ENCODE peak calls at places on chromosomes 6 and 20, in four cellular contexts. One of them, this sample, is unnamed.

GRCh38 chr20:37911838-37912273 is 8.9 kb downstream of the VSTM2L start:
- DNase-seq in astrocyte of the spinal cord: no peak
- DNase-seq in T-helper 9 cell: no peak
- DNase-seq in heart right ventricle: peak
- DNase-seq in this sample: no peak

GRCh38 chr6:111795558-111795957 is 77.7 kb downstream of the FYN start:
- DNase-seq in astrocyte of the spinal cord: no peak
- DNase-seq in T-helper 9 cell: no peak
- DNase-seq in heart right ventricle: no peak
- DNase-seq in this sample: no peak

GRCh38 chr6:150711584-150712501 is 112.2 kb downstream of the PLEKHG1 start:
- DNase-seq in astrocyte of the spinal cord: no peak
- DNase-seq in T-helper 9 cell: no peak
- DNase-seq in heart right ventricle: peak
- DNase-seq in this sample: no peak

GRCh38 chr6:144895890-144896289 is 610.8 kb downstream of the UTRN start:
- DNase-seq in astrocyte of the spinal cord: no peak
- DNase-seq in T-helper 9 cell: no peak
- DNase-seq in heart right ventricle: no peak
- DNase-seq in this sample: no peak

GRCh38 chr6:81171991-81172740 is 580.3 kb downstream of the TENT5A start:
- DNase-seq in astrocyte of the spinal cord: peak
- DNase-seq in T-helper 9 cell: no peak
- DNase-seq in heart right ventricle: peak
- DNase-seq in this sample: peak

GRCh38 chr6:137829641-137830083 is 37.4 kb upstream of the TNFAIP3 start:
- DNase-seq in astrocyte of the spinal cord: peak
- DNase-seq in T-helper 9 cell: no peak
- DNase-seq in heart right ventricle: no peak
- DNase-seq in this sample: no peak

GRCh38 chr6:84016029-84016428 is 17.5 kb upstream of the MRAP2 start:
- DNase-seq in astrocyte of the spinal cord: no peak
- DNase-seq in T-helper 9 cell: no peak
- DNase-seq in heart right ventricle: no peak
- DNase-seq in this sample: no peak

GRCh38 chr20:48772183-48772976 is 55.4 kb downstream of the PREX1 start:
- DNase-seq in astrocyte of the spinal cord: no peak
- DNase-seq in T-helper 9 cell: no peak
- DNase-seq in heart right ventricle: peak
- DNase-seq in this sample: peak

GRCh38 chr6:13334953-13335352 is 6.6 kb upstream of the TBC1D7 start:
- DNase-seq in astrocyte of the spinal cord: no peak
- DNase-seq in T-helper 9 cell: no peak
- DNase-seq in heart right ventricle: no peak
- DNase-seq in this sample: no peak

GRCh38 chr6:34531580-34532201 is 24.4 kb downstream of the SPDEF start:
- DNase-seq in astrocyte of the spinal cord: peak
- DNase-seq in T-helper 9 cell: no peak
- DNase-seq in heart right ventricle: peak
- DNase-seq in this sample: peak

GRCh38 chr6:127855542-127856159 is 45.2 kb downstream of the THEMIS start:
- DNase-seq in astrocyte of the spinal cord: peak
- DNase-seq in T-helper 9 cell: peak
- DNase-seq in heart right ventricle: peak
- DNase-seq in this sample: no peak

GRCh38 chr20:49346682-49347081 is 68.8 kb upstream of the ZNFX1 start:
- DNase-seq in astrocyte of the spinal cord: no peak
- DNase-seq in T-helper 9 cell: no peak
- DNase-seq in heart right ventricle: no peak
- DNase-seq in this sample: no peak

GRCh38 chr6:166318649-166319600 is 10.7 kb upstream of the PRR18 start:
- DNase-seq in astrocyte of the spinal cord: no peak
- DNase-seq in T-helper 9 cell: no peak
- DNase-seq in heart right ventricle: peak
- DNase-seq in this sample: no peak

GRCh38 chr20:53387983-53388675 is 205.5 kb downstream of the ZNF217 start:
- DNase-seq in astrocyte of the spinal cord: no peak
- DNase-seq in T-helper 9 cell: no peak
- DNase-seq in heart right ventricle: no peak
- DNase-seq in this sample: no peak